ENCODE peak calls at places on chromosomes 13 and 19, in six cellular contexts. T, Z, I, P, M and E are unnamed samples.

GRCh38 chr19:21751379-21751778 is 16.0 kb downstream of the ZNF100 start:
- DNase-seq in P (no peak), I (no peak), T (no peak), Z (peak), M (peak), E (no peak)

GRCh38 chr13:99155821-99156220 is 44.8 kb upstream of the UBAC2 start:
- DNase-seq in T (no peak), Z (no peak), P (no peak), I (no peak), M (no peak), E (peak)

GRCh38 chr19:49223472-49223871 is 65.9 kb downstream of the TRPM4 start:
- DNase-seq in M (no peak), I (no peak), Z (no peak), T (no peak), P (no peak), E (no peak)

GRCh38 chr13:99332456-99332855 is 25.3 kb upstream of the GPR183 start:
- DNase-seq in T (no peak), M (no peak), Z (no peak), P (no peak), I (no peak), E (no peak)

GRCh38 chr19:18969953-18970659 is 29.1 kb upstream of the HOMER3 start:
- DNase-seq in M (no peak), P (no peak), I (no peak), T (no peak), Z (no peak), E (no peak)

GRCh38 chr19:11848594-11849263 is at the start of gene ZNF439:
- DNase-seq in I (peak), T (peak), P (peak), M (peak), Z (peak), E (peak)

GRCh38 chr19:4636151-4636717 is 3.1 kb upstream of the TNFAIP8L1 start:
- DNase-seq in P (peak), I (peak), Z (peak), M (no peak), T (peak), E (no peak)

GRCh38 chr13:37209621-37210020 is 104.2 kb upstream of the CSNK1A1L start:
- DNase-seq in T (no peak), M (no peak), Z (no peak), I (no peak), P (no peak), E (no peak)

GRCh38 chr19:18101268-18101667 is 3.7 kb downstream of the MAST3 start:
- DNase-seq in Z (no peak), T (no peak), M (no peak), P (no peak), I (no peak), E (no peak)

GRCh38 chr19:1811472-1811894 is 593 bp downstream of the ATP8B3 start:
- DNase-seq in I (peak), P (peak), T (peak), M (no peak), Z (peak), E (peak)

GRCh38 chr19:5321851-5322681 is 18.5 kb downstream of the PTPRS start:
- DNase-seq in M (no peak), T (no peak), Z (no peak), I (no peak), P (no peak), E (no peak)

GRCh38 chr13:92510416-92510815 is 716.2 kb upstream of the GPC6 start:
- DNase-seq in P (peak), Z (peak), I (no peak), M (no peak), T (no peak), E (no peak)

GRCh38 chr19:47363758-47364529 is 14.8 kb downstream of the DHX34 start:
- DNase-seq in P (no peak), I (no peak), Z (no peak), M (peak), T (no peak), E (peak)

GRCh38 chr13:22428188-22428828 is 752.5 kb upstream of the SGCG start:
- DNase-seq in P (no peak), I (no peak), M (no peak), Z (no peak), T (no peak), E (no peak)

GRCh38 chr19:38265213-38265861 is 964 bp downstream of the SPINT2 start:
- DNase-seq in M (no peak), T (no peak), P (peak), I (no peak), Z (peak), E (peak)

GRCh38 chr19:3404324-3405260 is 38.2 kb downstream of the NFIC start:
- DNase-seq in T (no peak), Z (peak), P (no peak), M (peak), I (no peak), E (no peak)

GRCh38 chr13:20684535-20684934 is 19.0 kb upstream of the IL17D start:
- DNase-seq in T (no peak), M (no peak), P (no peak), Z (no peak), I (no peak), E (no peak)

GRCh38 chr13:40682449-40683240 is 16.2 kb upstream of the FOXO1 start:
- DNase-seq in I (no peak), T (no peak), P (no peak), M (no peak), Z (peak), E (no peak)

GRCh38 chr13:78610381-78610883 is 7.1 kb upstream of the POU4F1 start:
- DNase-seq in M (peak), P (no peak), T (no peak), I (no peak), Z (no peak), E (no peak)

GRCh38 chr13:34654203-34654602 is 287.9 kb upstream of the NBEA start:
- DNase-seq in T (no peak), I (no peak), Z (peak), P (no peak), M (no peak), E (no peak)

GRCh38 chr13:98960331-98961203 is 17.3 kb downstream of the DOCK9 start:
- DNase-seq in I (no peak), T (no peak), Z (no peak), M (no peak), P (no peak), E (no peak)

GRCh38 chr19:29971002-29971401 is 29.0 kb downstream of the URI1 start:
- DNase-seq in I (no peak), M (no peak), Z (no peak), P (no peak), T (no peak), E (no peak)

GRCh38 chr13:87859261-87859660 is 188.1 kb downstream of the SLITRK5 start:
- DNase-seq in M (no peak), I (no peak), T (no peak), P (no peak), Z (no peak), E (no peak)

GRCh38 chr19:39918183-39918651 is 16.2 kb downstream of the FCGBP start:
- DNase-seq in P (no peak), Z (no peak), T (no peak), I (no peak), M (no peak), E (no peak)

GRCh38 chr13:41613984-41614581 is 156.7 kb downstream of the RGCC start:
- DNase-seq in I (no peak), Z (no peak), T (no peak), M (peak), P (no peak), E (no peak)

GRCh38 chr13:62014299-62014698 is 598.6 kb upstream of the PCDH20 start:
- DNase-seq in I (no peak), M (no peak), T (no peak), P (peak), Z (peak), E (no peak)

GRCh38 chr19:2045501-2046045 is 5.5 kb downstream of the MKNK2 start:
- DNase-seq in M (no peak), P (no peak), T (no peak), Z (no peak), I (no peak), E (no peak)

GRCh38 chr13:98142427-98143156 is at the start of gene FARP1:
- DNase-seq in M (no peak), Z (peak), T (peak), I (no peak), P (peak), E (peak)

GRCh38 chr19:57903298-57904174 is 12.9 kb downstream of the ZNF417 start:
- DNase-seq in T (no peak), P (peak), M (peak), Z (peak), I (no peak), E (no peak)

GRCh38 chr19:10517760-10518443 is 655 bp upstream of the S1PR5 start:
- DNase-seq in T (peak), I (no peak), M (no peak), Z (peak), P (peak), E (peak)

GRCh38 chr19:10430505-10431253 is 10.3 kb downstream of the PDE4A start:
- DNase-seq in M (no peak), P (no peak), T (no peak), I (no peak), Z (no peak), E (peak)